ENCODE peak calls at places on chromosomes 5 and 9, in seven cellular contexts. A, M, Q, H, U, E and J are unnamed samples.

GRCh38 chr5:147578228-147579024 is 68.6 kb upstream of the DPYSL3 start:
- DNase-seq in Q (peak), E (peak), H (no peak), A (peak), U (no peak), M (no peak), J (no peak)

GRCh38 chr9:15513335-15513734 is 2.6 kb upstream of the PSIP1 start:
- DNase-seq in Q (no peak), M (no peak), A (peak), E (peak), H (no peak), U (no peak), J (no peak)

GRCh38 chr5:107426209-107426608 is 244.5 kb downstream of the EFNA5 start:
- DNase-seq in U (no peak), M (no peak), Q (no peak), H (no peak), E (no peak), A (no peak), J (no peak)

GRCh38 chr9:4464911-4465513 is 25.3 kb upstream of the SLC1A1 start:
- DNase-seq in H (no peak), Q (no peak), U (no peak), E (no peak), A (no peak), M (no peak), J (no peak)

GRCh38 chr5:60260658-60261057 is 367.1 kb upstream of the PDE4D start:
- DNase-seq in H (no peak), Q (no peak), M (no peak), E (no peak), U (no peak), A (no peak), J (no peak)

GRCh38 chr5:135709998-135710670 is 124.3 kb upstream of the SLC25A48 start:
- DNase-seq in Q (no peak), A (no peak), M (no peak), H (no peak), E (no peak), U (no peak), J (no peak)

GRCh38 chr5:167634432-167634831 is 657.0 kb upstream of the WWC1 start:
- DNase-seq in H (no peak), E (no peak), A (no peak), U (no peak), M (no peak), Q (peak), J (peak)

GRCh38 chr9:22742401-22742800 is 295.8 kb downstream of the DMRTA1 start:
- DNase-seq in E (no peak), H (no peak), U (no peak), Q (no peak), M (no peak), A (no peak), J (no peak)

GRCh38 chr5:151892393-151892792 is 32.3 kb downstream of the GLRA1 start:
- DNase-seq in H (no peak), E (no peak), Q (no peak), U (no peak), M (no peak), A (no peak), J (no peak)

GRCh38 chr5:80153586-80154126 is 102.2 kb downstream of the SERINC5 start:
- DNase-seq in Q (no peak), H (no peak), M (peak), E (no peak), A (no peak), U (no peak), J (no peak)

GRCh38 chr5:76622973-76623596 is at the start of gene F2RL2:
- DNase-seq in H (peak), M (no peak), E (peak), A (peak), U (no peak), Q (peak), J (no peak)

GRCh38 chr5:169911448-169912212 is 68.7 kb downstream of the INSYN2B start:
- DNase-seq in E (no peak), U (no peak), M (no peak), Q (no peak), H (no peak), A (peak), J (no peak)
- TF ChIP-seq CTCF in E (peak), U (no peak), M (no peak), Q (no peak), H (no peak), A (no peak), J (no peak)

GRCh38 chr5:78810098-78810497 is 161.5 kb upstream of the LHFPL2 start:
- DNase-seq in E (no peak), A (no peak), U (no peak), H (no peak), M (no peak), Q (no peak), J (no peak)

GRCh38 chr5:78813906-78814518 is 165.4 kb upstream of the LHFPL2 start:
- DNase-seq in A (no peak), E (no peak), Q (no peak), M (no peak), H (no peak), U (no peak), J (no peak)

GRCh38 chr5:78811121-78811832 is 162.7 kb upstream of the LHFPL2 start:
- DNase-seq in U (no peak), A (no peak), H (no peak), Q (no peak), E (no peak), M (no peak), J (no peak)

GRCh38 chr5:78816143-78816765 is 167.7 kb upstream of the LHFPL2 start:
- DNase-seq in E (no peak), Q (no peak), H (no peak), M (no peak), A (no peak), U (no peak), J (no peak)

GRCh38 chr5:78813286-78813685 is 164.7 kb upstream of the LHFPL2 start:
- DNase-seq in H (no peak), M (no peak), Q (no peak), E (no peak), A (no peak), U (no peak), J (no peak)
- TF ChIP-seq CTCF in H (no peak), M (no peak), Q (no peak), E (no peak), A (no peak), U (no peak), J (no peak)

DNA sequence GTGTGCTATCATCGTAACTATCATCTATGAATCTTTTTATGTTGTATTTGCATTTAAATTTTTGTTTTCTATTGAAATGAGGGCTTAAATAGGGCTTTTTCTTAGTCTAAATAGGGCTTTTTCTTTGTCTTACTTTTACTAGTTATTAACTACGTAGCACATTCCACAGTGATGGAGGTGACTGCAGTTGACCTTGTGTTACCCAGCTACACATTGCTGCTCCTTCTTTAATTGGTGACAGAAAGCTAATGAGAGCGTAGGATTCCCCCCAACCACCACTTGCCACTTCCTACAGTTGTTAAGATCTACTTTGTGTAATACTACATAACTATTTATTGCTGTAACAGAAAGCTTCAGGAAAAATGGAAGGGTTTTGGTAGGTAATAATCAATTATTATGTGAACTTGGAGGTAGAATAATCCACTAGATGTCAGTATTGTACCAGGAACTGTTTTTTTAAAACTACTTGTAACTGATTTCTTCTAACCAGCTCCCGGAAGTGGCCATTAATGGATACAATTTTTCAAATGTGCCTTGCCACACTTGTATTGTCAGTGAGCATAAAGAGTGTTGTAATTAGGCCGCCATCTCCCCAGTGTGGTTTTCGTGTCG is 18.0 kb downstream of the MTRR start:
- DNase-seq in Q (peak), E (peak), U (no peak), H (no peak), A (peak), M (no peak), J (no peak)
- TF ChIP-seq CTCF in Q (peak), E (peak), U (peak), H (peak), A (peak), M (peak), J (peak)

GRCh38 chr5:9545959-9546851 is at the start of gene SEMA5A:
- DNase-seq in H (peak), E (peak), U (peak), Q (peak), A (peak), M (no peak), J (no peak)
- TF ChIP-seq CTCF in H (no peak), E (no peak), U (no peak), Q (peak), A (no peak), M (no peak), J (peak)

GRCh38 chr9:6680797-6681146 is 35.2 kb upstream of the GLDC start:
- DNase-seq in M (no peak), H (peak), E (peak), Q (no peak), U (no peak), A (peak), J (no peak)

GRCh38 chr9:6677803-6678202 is 32.3 kb upstream of the GLDC start:
- DNase-seq in M (no peak), Q (no peak), A (no peak), E (no peak), U (no peak), H (no peak), J (no peak)

GRCh38 chr9:6681957-6682501 is 36.5 kb upstream of the GLDC start:
- DNase-seq in E (no peak), Q (no peak), U (peak), A (no peak), H (no peak), M (no peak), J (no peak)

GRCh38 chr9:6676254-6676928 is 30.9 kb upstream of the GLDC start:
- DNase-seq in M (no peak), Q (no peak), U (no peak), A (no peak), H (no peak), E (no peak), J (no peak)

GRCh38 chr9:6681147-6681956 is 35.8 kb upstream of the GLDC start:
- DNase-seq in A (peak), M (peak), U (peak), Q (peak), E (peak), H (peak), J (peak)
- TF ChIP-seq CTCF in A (no peak), M (no peak), U (no peak), Q (no peak), E (no peak), H (no peak), J (no peak)